ENCODE peak calls at places on chromosome 9, in seven cellular contexts. P is IMR-90, V is hepatocyte, S is GM23248, Y is astrocyte, L is fibroblast of lung, F is neural progenitor cell. D is an unnamed sample.

GRCh38 chr9:133552236-133552635 is 17.7 kb downstream of the ADAMTSL2 start:
- DNase-seq in P (no peak), V (no peak), S (no peak), Y (no peak), L (no peak), F (no peak), D (no peak)

GRCh38 chr9:105887679-105888078 is 193.3 kb downstream of the TMEM38B start:
- DNase-seq in P (no peak), V (no peak), S (no peak), Y (no peak), L (no peak), F (no peak), D (peak)

GRCh38 chr9:121885345-121885901 is 207.7 kb downstream of the TTLL11 start:
- DNase-seq in P (peak), V (no peak), S (no peak), Y (peak), L (peak), F (no peak), D (no peak)

GRCh38 chr9:4292781-4293180 is 7.1 kb downstream of the GLIS3 start:
- DNase-seq in P (peak), V (no peak), S (peak), Y (peak), L (peak), F (no peak), D (no peak)

GRCh38 chr9:101383361-101383760 is 1.4 kb downstream of the BAAT start:
- DNase-seq in P (no peak), V (no peak), S (peak), Y (peak), L (peak), F (no peak), D (no peak)

GRCh38 chr9:137342482-137342881 is 40.4 kb upstream of the NRARP start:
- DNase-seq in P (no peak), V (no peak), S (no peak), Y (no peak), L (no peak), F (no peak), D (no peak)

GRCh38 chr9:15155826-15156225 is 151.2 kb downstream of the TTC39B start:
- DNase-seq in P (no peak), V (no peak), S (peak), Y (peak), L (peak), F (no peak), D (no peak)

GRCh38 chr9:14278291-14278721 is 35.6 kb downstream of the NFIB start:
- DNase-seq in P (peak), V (no peak), S (peak), Y (peak), L (peak), F (no peak), D (no peak)

GRCh38 chr9:133509179-133510083 is 15.3 kb downstream of the MYMK start:
- DNase-seq in P (no peak), V (peak), S (no peak), Y (no peak), L (no peak), F (peak), D (no peak)

GRCh38 chr9:16191237-16191636 is 638.4 kb downstream of the CCDC171 start:
- DNase-seq in P (peak), V (no peak), S (peak), Y (no peak), L (no peak), F (no peak), D (no peak)

GRCh38 chr9:16197578-16198370 is 644.9 kb downstream of the CCDC171 start:
- DNase-seq in P (peak), V (peak), S (no peak), Y (peak), L (peak), F (no peak), D (no peak)

GRCh38 chr9:16191691-16192402 is 639.0 kb downstream of the CCDC171 start:
- DNase-seq in P (peak), V (peak), S (peak), Y (peak), L (peak), F (peak), D (peak)

GRCh38 chr9:16196206-16196605 is 643.4 kb downstream of the CCDC171 start:
- DNase-seq in P (peak), V (no peak), S (no peak), Y (peak), L (peak), F (no peak), D (no peak)

GRCh38 chr9:16192403-16193017 is 639.7 kb downstream of the CCDC171 start:
- DNase-seq in P (peak), V (no peak), S (peak), Y (peak), L (peak), F (no peak), D (no peak)
- H2AFZ ChIP-seq in P (peak), V (peak), S (peak), Y (no peak), L (no peak), F (no peak), D (no peak)

GRCh38 chr9:26054600-26055516 is 376.6 kb upstream of the TUSC1 start:
- DNase-seq in P (no peak), V (no peak), S (peak), Y (peak), L (peak), F (no peak), D (no peak)

GRCh38 chr9:26058111-26058895 is 380.1 kb upstream of the TUSC1 start:
- DNase-seq in P (no peak), V (no peak), S (peak), Y (peak), L (peak), F (no peak), D (no peak)

DNA sequence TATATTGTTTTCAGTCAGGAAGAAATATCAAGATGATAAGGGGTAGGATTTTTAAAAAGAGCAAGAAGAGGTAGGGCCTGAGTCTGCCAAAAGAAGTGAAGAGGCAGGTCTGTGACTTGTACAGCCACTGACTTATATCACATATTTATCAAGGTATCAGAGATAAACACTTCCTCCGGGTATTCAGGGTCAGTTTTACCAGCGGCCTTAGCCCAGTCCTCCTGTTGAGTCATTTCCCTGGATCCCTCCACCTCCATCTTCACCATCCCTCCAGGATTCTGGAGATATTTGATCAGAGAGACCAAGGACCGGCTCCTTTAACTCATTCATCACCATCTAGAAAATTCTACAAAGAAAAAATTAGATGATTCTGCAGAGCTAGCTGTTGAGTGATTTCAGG is 375.7 kb upstream of the TUSC1 start:
- DNase-seq in P (no peak), V (no peak), S (no peak), Y (no peak), L (no peak), F (no peak), D (no peak)
- H2AFZ ChIP-seq in P (no peak), V (no peak), S (no peak), Y (no peak), L (no peak), F (no peak), D (no peak)

GRCh38 chr9:116605904-116606341 is 81.2 kb upstream of the TRIM32 start:
- DNase-seq in P (no peak), V (no peak), S (peak), Y (no peak), L (no peak), F (no peak), D (no peak)
- H2AFZ ChIP-seq in P (no peak), V (no peak), S (peak), Y (no peak), L (no peak), F (no peak), D (no peak)

GRCh38 chr9:94140418-94140780 is 56.1 kb downstream of the PTPDC1 start:
- DNase-seq in P (no peak), V (no peak), S (no peak), Y (no peak), L (no peak), F (no peak), D (no peak)
- H2AFZ ChIP-seq in P (peak), V (no peak), S (peak), Y (peak), L (no peak), F (no peak), D (no peak)

GRCh38 chr9:37385286-37385685 is 37.2 kb upstream of the GRHPR start:
- DNase-seq in P (no peak), V (no peak), S (no peak), Y (no peak), L (no peak), F (no peak), D (no peak)
- H2AFZ ChIP-seq in P (no peak), V (no peak), S (no peak), Y (no peak), L (no peak), F (no peak), D (no peak)

GRCh38 chr9:126604059-126604685 is 9.6 kb upstream of the LMX1B start:
- DNase-seq in P (no peak), V (no peak), S (no peak), Y (no peak), L (no peak), F (no peak), D (no peak)
- H2AFZ ChIP-seq in P (no peak), V (no peak), S (no peak), Y (no peak), L (no peak), F (no peak), D (no peak)

GRCh38 chr9:86491634-86492266 is 137.5 kb upstream of the TUT7 start:
- DNase-seq in P (no peak), V (no peak), S (no peak), Y (no peak), L (no peak), F (no peak), D (no peak)

GRCh38 chr9:86500031-86500430 is 145.8 kb upstream of the TUT7 start:
- DNase-seq in P (peak), V (no peak), S (no peak), Y (no peak), L (peak), F (no peak), D (no peak)

GRCh38 chr9:86488794-86489193 is 134.6 kb upstream of the TUT7 start:
- DNase-seq in P (no peak), V (no peak), S (no peak), Y (no peak), L (no peak), F (peak), D (no peak)

GRCh38 chr9:86494644-86495081 is 140.5 kb upstream of the TUT7 start:
- DNase-seq in P (peak), V (no peak), S (peak), Y (peak), L (peak), F (no peak), D (no peak)
- H2AFZ ChIP-seq in P (no peak), V (no peak), S (no peak), Y (no peak), L (no peak), F (no peak), D (no peak)

DNA sequence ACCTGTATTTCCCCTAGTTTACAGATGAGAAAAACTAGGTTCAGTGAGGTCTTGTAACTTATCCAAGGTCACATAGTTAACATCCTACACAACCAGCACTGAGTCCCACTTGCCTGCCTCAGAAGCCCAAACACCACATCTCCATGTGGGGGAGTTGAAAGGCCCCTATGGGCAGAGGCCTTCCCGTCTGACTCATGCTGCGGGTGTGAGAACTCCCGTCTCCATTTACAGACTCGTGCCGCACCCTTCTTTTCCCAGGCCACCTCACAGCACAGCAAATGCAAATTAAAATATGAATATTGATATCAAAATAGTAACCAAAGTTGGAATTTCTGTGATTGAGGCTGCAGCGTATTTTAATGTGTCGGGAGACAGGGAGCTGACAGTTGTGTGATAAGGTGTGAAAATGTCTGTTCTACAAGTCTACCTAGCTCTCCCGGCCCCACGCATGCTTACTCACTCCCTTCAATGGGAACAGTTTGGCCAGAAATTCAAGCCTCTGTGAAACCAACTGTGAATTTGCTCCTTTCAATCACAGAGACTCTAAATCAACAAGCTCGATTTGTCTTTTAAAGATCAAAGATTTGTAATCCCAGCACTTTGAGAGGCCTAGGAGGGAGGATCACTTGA is 90.1 kb downstream of the CRB2 start:
- DNase-seq in P (peak), V (no peak), S (peak), Y (peak), L (peak), F (no peak), D (no peak)
- H2AFZ ChIP-seq in P (no peak), V (no peak), S (no peak), Y (no peak), L (no peak), F (no peak), D (no peak)

GRCh38 chr9:82234160-82234943 is 245.8 kb downstream of the SPATA31D1 start:
- DNase-seq in P (no peak), V (no peak), S (no peak), Y (no peak), L (no peak), F (no peak), D (no peak)
- H2AFZ ChIP-seq in P (no peak), V (no peak), S (no peak), Y (no peak), L (no peak), F (no peak), D (no peak)

DNA sequence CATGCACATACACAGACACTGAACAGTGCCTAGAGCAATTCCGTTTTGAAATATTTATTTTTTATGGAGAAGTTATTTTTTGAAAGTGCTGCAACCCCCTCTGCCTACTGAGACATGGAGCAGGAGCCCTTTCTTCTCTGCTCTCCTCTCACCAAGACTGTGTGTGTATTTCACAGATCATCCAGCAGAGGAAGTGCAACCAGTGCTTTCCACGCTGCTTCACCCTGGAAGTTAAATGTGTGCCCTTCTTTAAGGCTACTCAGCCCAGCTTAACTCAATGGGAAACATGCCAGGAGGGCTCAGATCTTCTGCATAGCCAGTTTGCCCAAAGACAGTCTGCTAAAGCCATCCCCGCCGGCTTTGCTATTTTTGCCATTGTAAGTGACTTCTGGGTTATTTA is 606.3 kb downstream of the TLE1 start:
- DNase-seq in P (peak), V (peak), S (no peak), Y (peak), L (peak), F (peak), D (no peak)
- H2AFZ ChIP-seq in P (peak), V (peak), S (no peak), Y (no peak), L (no peak), F (peak), D (no peak)

D was measured in DND-41.